ENCODE peak calls at places on chromosomes 12 and 14, in nine cellular contexts. One of them, this sample, is unnamed.
A peak's percentile ranks its signal among the peaks of the same experiment; 100 is the strongest.

GRCh38 chr14:37466623-37467088 is 128.4 kb downstream of the FOXA1 start:
- DNase-seq in WERI-Rb-1: no peak
- DNase-seq in upper lobe of right lung: no peak
- DNase-seq in heart left ventricle: no peak
- DNase-seq in endothelial cell of umbilical vein: no peak
- DNase-seq in lower lobe of right lung: no peak
- DNase-seq in RWPE1: no peak
- DNase-seq in CD8-positive, alpha-beta T cell: no peak
- DNase-seq in transverse colon: no peak
- DNase-seq in this sample: no peak

GRCh38 chr12:117101953-117102833 is 3.0 kb upstream of the TESC start:
- DNase-seq in WERI-Rb-1: no peak
- DNase-seq in upper lobe of right lung: peak; percentile 32
- DNase-seq in heart left ventricle: no peak
- DNase-seq in endothelial cell of umbilical vein: no peak
- DNase-seq in lower lobe of right lung: no peak
- DNase-seq in RWPE1: no peak
- DNase-seq in CD8-positive, alpha-beta T cell: no peak
- DNase-seq in transverse colon: no peak
- DNase-seq in this sample: no peak

GRCh38 chr12:80810874-80811273 is 94.2 kb downstream of the MYF5 start:
- DNase-seq in WERI-Rb-1: no peak
- DNase-seq in upper lobe of right lung: no peak
- DNase-seq in heart left ventricle: no peak
- DNase-seq in endothelial cell of umbilical vein: no peak
- DNase-seq in lower lobe of right lung: no peak
- DNase-seq in RWPE1: no peak
- DNase-seq in CD8-positive, alpha-beta T cell: no peak
- DNase-seq in transverse colon: no peak
- DNase-seq in this sample: no peak

GRCh38 chr14:71165121-71165574 is 257.9 kb downstream of the PCNX1 start:
- DNase-seq in WERI-Rb-1: no peak
- DNase-seq in upper lobe of right lung: no peak
- DNase-seq in heart left ventricle: no peak
- DNase-seq in endothelial cell of umbilical vein: no peak
- DNase-seq in lower lobe of right lung: no peak
- DNase-seq in RWPE1: no peak
- DNase-seq in CD8-positive, alpha-beta T cell: no peak
- DNase-seq in transverse colon: peak; percentile 82
- DNase-seq in this sample: peak; percentile 68

GRCh38 chr12:13094349-13094748 is 9.1 kb downstream of the GSG1 start:
- DNase-seq in WERI-Rb-1: peak; percentile 40
- DNase-seq in upper lobe of right lung: no peak
- DNase-seq in heart left ventricle: no peak
- DNase-seq in endothelial cell of umbilical vein: peak; percentile 30
- DNase-seq in lower lobe of right lung: no peak
- DNase-seq in RWPE1: peak; percentile 57
- DNase-seq in CD8-positive, alpha-beta T cell: no peak
- DNase-seq in transverse colon: no peak
- DNase-seq in this sample: no peak

GRCh38 chr12:97595423-97595822 is 132.8 kb downstream of the RMST start:
- DNase-seq in WERI-Rb-1: no peak
- DNase-seq in upper lobe of right lung: no peak
- DNase-seq in heart left ventricle: no peak
- DNase-seq in endothelial cell of umbilical vein: no peak
- DNase-seq in lower lobe of right lung: no peak
- DNase-seq in RWPE1: no peak
- DNase-seq in CD8-positive, alpha-beta T cell: no peak
- DNase-seq in transverse colon: no peak
- DNase-seq in this sample: no peak

GRCh38 chr14:101739446-101740141 is 21.9 kb upstream of the PPP2R5C start:
- DNase-seq in WERI-Rb-1: no peak
- DNase-seq in upper lobe of right lung: no peak
- DNase-seq in heart left ventricle: no peak
- DNase-seq in endothelial cell of umbilical vein: no peak
- DNase-seq in lower lobe of right lung: no peak
- DNase-seq in RWPE1: no peak
- DNase-seq in CD8-positive, alpha-beta T cell: no peak
- DNase-seq in transverse colon: no peak
- DNase-seq in this sample: no peak

GRCh38 chr12:102436867-102437266 is 43.5 kb downstream of the IGF1 start:
- DNase-seq in WERI-Rb-1: no peak
- DNase-seq in upper lobe of right lung: no peak
- DNase-seq in heart left ventricle: no peak
- DNase-seq in endothelial cell of umbilical vein: peak; percentile 48
- DNase-seq in lower lobe of right lung: no peak
- DNase-seq in RWPE1: no peak
- DNase-seq in CD8-positive, alpha-beta T cell: no peak
- DNase-seq in transverse colon: no peak
- DNase-seq in this sample: no peak

GRCh38 chr14:50774542-50775267 is 56.3 kb downstream of the NIN start:
- DNase-seq in WERI-Rb-1: no peak
- DNase-seq in upper lobe of right lung: no peak
- DNase-seq in heart left ventricle: no peak
- DNase-seq in endothelial cell of umbilical vein: no peak
- DNase-seq in lower lobe of right lung: no peak
- DNase-seq in RWPE1: no peak
- DNase-seq in CD8-positive, alpha-beta T cell: no peak
- DNase-seq in transverse colon: no peak
- DNase-seq in this sample: no peak

GRCh38 chr12:14263742-14264141 is 101.7 kb upstream of the ATF7IP start:
- DNase-seq in WERI-Rb-1: no peak
- DNase-seq in upper lobe of right lung: no peak
- DNase-seq in heart left ventricle: no peak
- DNase-seq in endothelial cell of umbilical vein: no peak
- DNase-seq in lower lobe of right lung: no peak
- DNase-seq in RWPE1: no peak
- DNase-seq in CD8-positive, alpha-beta T cell: no peak
- DNase-seq in transverse colon: no peak
- DNase-seq in this sample: no peak

GRCh38 chr12:102948941-102949352 is 8.5 kb upstream of the ASCL1 start:
- DNase-seq in WERI-Rb-1: peak; percentile 59
- DNase-seq in upper lobe of right lung: no peak
- DNase-seq in heart left ventricle: no peak
- DNase-seq in endothelial cell of umbilical vein: peak; percentile 49
- DNase-seq in lower lobe of right lung: no peak
- DNase-seq in RWPE1: peak; percentile 27
- DNase-seq in CD8-positive, alpha-beta T cell: peak; percentile 24
- DNase-seq in transverse colon: peak; percentile 26
- DNase-seq in this sample: no peak

GRCh38 chr14:21096889-21097615 is 1.4 kb downstream of the ZNF219 start:
- DNase-seq in WERI-Rb-1: peak; percentile 17
- DNase-seq in upper lobe of right lung: no peak
- DNase-seq in heart left ventricle: no peak
- DNase-seq in endothelial cell of umbilical vein: no peak
- DNase-seq in lower lobe of right lung: no peak
- DNase-seq in RWPE1: no peak
- DNase-seq in CD8-positive, alpha-beta T cell: no peak
- DNase-seq in transverse colon: no peak
- DNase-seq in this sample: peak; percentile 11

GRCh38 chr14:50399251-50400032 is 2.8 kb upstream of the CDKL1 start:
- DNase-seq in WERI-Rb-1: no peak
- DNase-seq in upper lobe of right lung: no peak
- DNase-seq in heart left ventricle: peak; percentile 13
- DNase-seq in endothelial cell of umbilical vein: peak; percentile 33
- DNase-seq in lower lobe of right lung: no peak
- DNase-seq in RWPE1: peak; percentile 13
- DNase-seq in CD8-positive, alpha-beta T cell: no peak
- DNase-seq in transverse colon: peak; percentile 80
- DNase-seq in this sample: no peak

GRCh38 chr14:24911324-24912095 is 138.4 kb downstream of the STXBP6 start:
- DNase-seq in WERI-Rb-1: no peak
- DNase-seq in upper lobe of right lung: no peak
- DNase-seq in heart left ventricle: no peak
- DNase-seq in endothelial cell of umbilical vein: no peak
- DNase-seq in lower lobe of right lung: no peak
- DNase-seq in RWPE1: no peak
- DNase-seq in CD8-positive, alpha-beta T cell: no peak
- DNase-seq in transverse colon: no peak
- DNase-seq in this sample: peak; percentile 7

GRCh38 chr14:68884031-68885030 is 91.5 kb upstream of the ZFP36L1 start:
- DNase-seq in WERI-Rb-1: no peak
- DNase-seq in upper lobe of right lung: no peak
- DNase-seq in heart left ventricle: peak; percentile 59
- DNase-seq in endothelial cell of umbilical vein: peak; percentile 24
- DNase-seq in lower lobe of right lung: no peak
- DNase-seq in RWPE1: peak; percentile 62
- DNase-seq in CD8-positive, alpha-beta T cell: no peak
- DNase-seq in transverse colon: peak; percentile 30
- DNase-seq in this sample: peak; percentile 76

GRCh38 chr12:119649202-119649808 is 18.6 kb upstream of the PRKAB1 start:
- DNase-seq in WERI-Rb-1: no peak
- DNase-seq in upper lobe of right lung: no peak
- DNase-seq in heart left ventricle: no peak
- DNase-seq in endothelial cell of umbilical vein: no peak
- DNase-seq in lower lobe of right lung: no peak
- DNase-seq in RWPE1: peak; percentile 26
- DNase-seq in CD8-positive, alpha-beta T cell: no peak
- DNase-seq in transverse colon: no peak
- DNase-seq in this sample: no peak

GRCh38 chr12:128966411-128966810 is 113.1 kb downstream of the GLT1D1 start:
- DNase-seq in WERI-Rb-1: no peak
- DNase-seq in upper lobe of right lung: no peak
- DNase-seq in heart left ventricle: no peak
- DNase-seq in endothelial cell of umbilical vein: no peak
- DNase-seq in lower lobe of right lung: no peak
- DNase-seq in RWPE1: no peak
- DNase-seq in CD8-positive, alpha-beta T cell: no peak
- DNase-seq in transverse colon: no peak
- DNase-seq in this sample: no peak

GRCh38 chr12:112826011-112826410 is 34.5 kb downstream of the RPH3A start:
- DNase-seq in WERI-Rb-1: no peak
- DNase-seq in upper lobe of right lung: no peak
- DNase-seq in heart left ventricle: no peak
- DNase-seq in endothelial cell of umbilical vein: no peak
- DNase-seq in lower lobe of right lung: no peak
- DNase-seq in RWPE1: no peak
- DNase-seq in CD8-positive, alpha-beta T cell: no peak
- DNase-seq in transverse colon: no peak
- DNase-seq in this sample: no peak

GRCh38 chr12:6644903-6645302 is 2.3 kb downstream of the ACRBP start:
- DNase-seq in WERI-Rb-1: no peak
- DNase-seq in upper lobe of right lung: no peak
- DNase-seq in heart left ventricle: peak; percentile 32
- DNase-seq in endothelial cell of umbilical vein: no peak
- DNase-seq in lower lobe of right lung: no peak
- DNase-seq in RWPE1: no peak
- DNase-seq in CD8-positive, alpha-beta T cell: no peak
- DNase-seq in transverse colon: peak; percentile 54
- DNase-seq in this sample: no peak
- TF ChIP-seq CTCF in WERI-Rb-1: peak; percentile 48
- TF ChIP-seq CTCF in upper lobe of right lung: peak; percentile 30
- TF ChIP-seq CTCF in heart left ventricle: peak; percentile 21
- TF ChIP-seq CTCF in endothelial cell of umbilical vein: no peak
- TF ChIP-seq CTCF in lower lobe of right lung: peak; percentile 20
- TF ChIP-seq CTCF in RWPE1: no peak
- TF ChIP-seq CTCF in CD8-positive, alpha-beta T cell: no peak
- TF ChIP-seq CTCF in transverse colon: peak; percentile 27
- TF ChIP-seq CTCF in this sample: peak; percentile 31

GRCh38 chr12:108119974-108120862 is 8.9 kb upstream of the WSCD2 start:
- DNase-seq in WERI-Rb-1: no peak
- DNase-seq in upper lobe of right lung: no peak
- DNase-seq in heart left ventricle: no peak
- DNase-seq in endothelial cell of umbilical vein: no peak
- DNase-seq in lower lobe of right lung: no peak
- DNase-seq in RWPE1: no peak
- DNase-seq in CD8-positive, alpha-beta T cell: no peak
- DNase-seq in transverse colon: no peak
- DNase-seq in this sample: no peak
- H3K27ac ChIP-seq in WERI-Rb-1: no peak overlapping the region
- H3K27ac ChIP-seq in upper lobe of right lung: no peak overlapping the region
- H3K27ac ChIP-seq in heart left ventricle: no peak overlapping the region
- H3K27ac ChIP-seq in endothelial cell of umbilical vein: no peak overlapping the region
- H3K27ac ChIP-seq in lower lobe of right lung: no peak overlapping the region
- H3K27ac ChIP-seq in RWPE1: no peak overlapping the region
- H3K27ac ChIP-seq in CD8-positive, alpha-beta T cell: no peak overlapping the region
- H3K27ac ChIP-seq in transverse colon: no peak overlapping the region
- H3K27ac ChIP-seq in this sample: no peak overlapping the region

GRCh38 chr14:104399432-104400155 is 180.0 kb upstream of the C14orf180 start:
- DNase-seq in WERI-Rb-1: no peak
- DNase-seq in upper lobe of right lung: no peak
- DNase-seq in heart left ventricle: peak; percentile 2
- DNase-seq in endothelial cell of umbilical vein: no peak
- DNase-seq in lower lobe of right lung: no peak
- DNase-seq in RWPE1: no peak
- DNase-seq in CD8-positive, alpha-beta T cell: no peak
- DNase-seq in transverse colon: no peak
- DNase-seq in this sample: no peak
- TF ChIP-seq CTCF in WERI-Rb-1: no peak
- TF ChIP-seq CTCF in upper lobe of right lung: no peak
- TF ChIP-seq CTCF in heart left ventricle: no peak
- TF ChIP-seq CTCF in endothelial cell of umbilical vein: no peak
- TF ChIP-seq CTCF in lower lobe of right lung: no peak
- TF ChIP-seq CTCF in RWPE1: no peak
- TF ChIP-seq CTCF in CD8-positive, alpha-beta T cell: no peak
- TF ChIP-seq CTCF in transverse colon: no peak
- TF ChIP-seq CTCF in this sample: no peak

GRCh38 chr12:25151476-25151875 is 43.5 kb downstream of the DNAI7 start:
- DNase-seq in WERI-Rb-1: no peak
- DNase-seq in upper lobe of right lung: no peak
- DNase-seq in heart left ventricle: peak; percentile 48
- DNase-seq in endothelial cell of umbilical vein: peak; percentile 84
- DNase-seq in lower lobe of right lung: no peak
- DNase-seq in RWPE1: peak; percentile 81
- DNase-seq in CD8-positive, alpha-beta T cell: no peak
- DNase-seq in transverse colon: peak; percentile 39
- DNase-seq in this sample: peak; percentile 89
- H3K27ac ChIP-seq in WERI-Rb-1: no peak overlapping the region
- H3K27ac ChIP-seq in upper lobe of right lung: no peak overlapping the region
- H3K27ac ChIP-seq in heart left ventricle: no peak overlapping the region
- H3K27ac ChIP-seq in endothelial cell of umbilical vein: peak overlapping the region; percentile 45
- H3K27ac ChIP-seq in lower lobe of right lung: no peak overlapping the region
- H3K27ac ChIP-seq in RWPE1: no peak overlapping the region
- H3K27ac ChIP-seq in CD8-positive, alpha-beta T cell: no peak overlapping the region
- H3K27ac ChIP-seq in transverse colon: no peak overlapping the region
- H3K27ac ChIP-seq in this sample: no peak overlapping the region

GRCh38 chr14:73935666-73936065 is 14.2 kb downstream of the FAM161B start:
- DNase-seq in WERI-Rb-1: no peak
- DNase-seq in upper lobe of right lung: no peak
- DNase-seq in heart left ventricle: no peak
- DNase-seq in endothelial cell of umbilical vein: peak; percentile 30
- DNase-seq in lower lobe of right lung: no peak
- DNase-seq in RWPE1: peak; percentile 55
- DNase-seq in CD8-positive, alpha-beta T cell: no peak
- DNase-seq in transverse colon: no peak
- DNase-seq in this sample: no peak
- TF ChIP-seq CTCF in WERI-Rb-1: no peak
- TF ChIP-seq CTCF in upper lobe of right lung: no peak
- TF ChIP-seq CTCF in heart left ventricle: no peak
- TF ChIP-seq CTCF in endothelial cell of umbilical vein: no peak
- TF ChIP-seq CTCF in lower lobe of right lung: no peak
- TF ChIP-seq CTCF in RWPE1: peak; percentile 26
- TF ChIP-seq CTCF in CD8-positive, alpha-beta T cell: peak; percentile 33
- TF ChIP-seq CTCF in transverse colon: no peak
- TF ChIP-seq CTCF in this sample: peak; percentile 49

GRCh38 chr14:103124501-103125001 is 1.3 kb downstream of the TNFAIP2 start:
- DNase-seq in WERI-Rb-1: no peak
- DNase-seq in upper lobe of right lung: no peak
- DNase-seq in heart left ventricle: no peak
- DNase-seq in endothelial cell of umbilical vein: no peak
- DNase-seq in lower lobe of right lung: no peak
- DNase-seq in RWPE1: no peak
- DNase-seq in CD8-positive, alpha-beta T cell: no peak
- DNase-seq in transverse colon: no peak
- DNase-seq in this sample: no peak
- H3K27ac ChIP-seq in WERI-Rb-1: no peak overlapping the region
- H3K27ac ChIP-seq in upper lobe of right lung: no peak overlapping the region
- H3K27ac ChIP-seq in heart left ventricle: peak overlapping the region; percentile 92
- H3K27ac ChIP-seq in endothelial cell of umbilical vein: no peak overlapping the region
- H3K27ac ChIP-seq in lower lobe of right lung: no peak overlapping the region
- H3K27ac ChIP-seq in RWPE1: peak overlapping the region; percentile 89
- H3K27ac ChIP-seq in CD8-positive, alpha-beta T cell: no peak overlapping the region
- H3K27ac ChIP-seq in transverse colon: peak overlapping the region; percentile 81
- H3K27ac ChIP-seq in this sample: no peak overlapping the region

GRCh38 chr12:105502426-105502930 is 172.0 kb downstream of the C12orf75 start:
- DNase-seq in WERI-Rb-1: no peak
- DNase-seq in upper lobe of right lung: no peak
- DNase-seq in heart left ventricle: no peak
- DNase-seq in endothelial cell of umbilical vein: no peak
- DNase-seq in lower lobe of right lung: no peak
- DNase-seq in RWPE1: no peak
- DNase-seq in CD8-positive, alpha-beta T cell: no peak
- DNase-seq in transverse colon: no peak
- DNase-seq in this sample: no peak
- TF ChIP-seq CTCF in WERI-Rb-1: no peak
- TF ChIP-seq CTCF in upper lobe of right lung: no peak
- TF ChIP-seq CTCF in heart left ventricle: no peak
- TF ChIP-seq CTCF in endothelial cell of umbilical vein: no peak
- TF ChIP-seq CTCF in lower lobe of right lung: no peak
- TF ChIP-seq CTCF in RWPE1: no peak
- TF ChIP-seq CTCF in CD8-positive, alpha-beta T cell: no peak
- TF ChIP-seq CTCF in transverse colon: no peak
- TF ChIP-seq CTCF in this sample: no peak